ENCODE peak calls at places on chromosomes 6 and 20, in eight cellular contexts. B is tibial nerve, Y is IMR-90, U is spleen, E is breast epithelium, T is gastrocnemius medialis, K is heart left ventricle, Z is A549. F is an unnamed sample.

GRCh38 chr6:159929819-159930218 is 39.0 kb downstream of the MAS1 start:
- DNase-seq in U (no peak), E (no peak), K (peak; percentile 38), B (no peak), Z (no peak), Y (no peak), T (no peak), F (no peak)

GRCh38 chr6:147467891-147468290 is 40.6 kb upstream of the SAMD5 start:
- DNase-seq in Y (no peak), K (no peak), U (no peak), B (no peak), Z (no peak), E (no peak), T (no peak), F (no peak)

GRCh38 chr6:34556493-34556892 is 364 bp upstream of the SPDEF start:
- DNase-seq in K (no peak), Z (no peak), Y (no peak), E (no peak), U (no peak), T (no peak), B (no peak), F (no peak)

GRCh38 chr6:116011520-116011919 is 49.2 kb downstream of the FRK start:
- DNase-seq in U (no peak), K (no peak), T (no peak), Y (no peak), B (no peak), Z (no peak), E (peak; percentile 24), F (no peak)

GRCh38 chr6:142760152-142760551 is 184.8 kb downstream of the HIVEP2 start:
- DNase-seq in U (no peak), Z (no peak), E (no peak), T (no peak), B (no peak), K (no peak), Y (peak; percentile 57), F (no peak)

GRCh38 chr20:2707353-2708072 is 14.9 kb downstream of the EBF4 start:
- DNase-seq in K (no peak), Z (no peak), Y (no peak), T (no peak), U (no peak), B (no peak), E (no peak), F (no peak)

GRCh38 chr6:70967049-70967448 is 10.2 kb upstream of the B3GAT2 start:
- DNase-seq in E (no peak), T (no peak), K (no peak), Z (no peak), B (no peak), U (no peak), Y (no peak), F (no peak)

GRCh38 chr6:44342489-44342888 is at the start of gene SPATS1:
- DNase-seq in T (no peak), Z (no peak), Y (no peak), U (peak; percentile 72), K (peak; percentile 52), B (peak; percentile 19), E (no peak), F (peak; percentile 16)

GRCh38 chr6:167005350-167006159 is 6.4 kb downstream of the CEP43 start:
- DNase-seq in U (no peak), B (no peak), Y (no peak), T (no peak), Z (no peak), E (no peak), K (peak; percentile 72), F (peak; percentile 61)

GRCh38 chr6:75402296-75402695 is 91.3 kb downstream of the FILIP1 start:
- DNase-seq in Y (peak; percentile 86), T (peak; percentile 83), U (no peak), K (peak; percentile 40), E (no peak), B (no peak), Z (no peak), F (peak; percentile 58)

GRCh38 chr6:163457637-163458561 is 43.4 kb downstream of the QKI start:
- DNase-seq in E (no peak), Z (peak; percentile 42), T (peak; percentile 68), K (no peak), U (no peak), Y (peak; percentile 95), B (no peak), F (peak; percentile 19)

GRCh38 chr20:33490934-33491656 is 1.2 kb downstream of the CBFA2T2 start:
- DNase-seq in U (no peak), B (no peak), Y (no peak), E (no peak), K (no peak), Z (no peak), T (no peak), F (no peak)

GRCh38 chr20:16528078-16528477 is 45.2 kb downstream of the KIF16B start:
- DNase-seq in Y (peak; percentile 96), K (no peak), Z (peak; percentile 96), E (peak; percentile 36), T (peak; percentile 86), U (no peak), B (no peak), F (peak; percentile 60)

GRCh38 chr20:52823303-52823702 is 148.9 kb upstream of the TSHZ2 start:
- DNase-seq in T (no peak), B (no peak), Y (no peak), U (no peak), Z (no peak), E (no peak), K (no peak), F (no peak)

GRCh38 chr6:138685257-138685656 is 88.3 kb upstream of the CCDC28A start:
- DNase-seq in K (no peak), U (no peak), E (no peak), Z (no peak), B (no peak), T (no peak), Y (no peak), F (no peak)

GRCh38 chr20:9532069-9532809 is 17.8 kb downstream of the LAMP5 start:
- DNase-seq in Z (no peak), T (no peak), U (no peak), E (no peak), K (no peak), Y (no peak), B (no peak), F (no peak)

GRCh38 chr6:151551223-151551857 is 57.5 kb downstream of the CCDC170 start:
- DNase-seq in E (no peak), K (no peak), T (no peak), U (no peak), B (no peak), Z (no peak), Y (no peak), F (no peak)
- TF ChIP-seq CTCF in E (no peak), K (no peak), T (no peak), U (no peak), B (no peak), Z (no peak), Y (no peak), F (no peak)

DNA sequence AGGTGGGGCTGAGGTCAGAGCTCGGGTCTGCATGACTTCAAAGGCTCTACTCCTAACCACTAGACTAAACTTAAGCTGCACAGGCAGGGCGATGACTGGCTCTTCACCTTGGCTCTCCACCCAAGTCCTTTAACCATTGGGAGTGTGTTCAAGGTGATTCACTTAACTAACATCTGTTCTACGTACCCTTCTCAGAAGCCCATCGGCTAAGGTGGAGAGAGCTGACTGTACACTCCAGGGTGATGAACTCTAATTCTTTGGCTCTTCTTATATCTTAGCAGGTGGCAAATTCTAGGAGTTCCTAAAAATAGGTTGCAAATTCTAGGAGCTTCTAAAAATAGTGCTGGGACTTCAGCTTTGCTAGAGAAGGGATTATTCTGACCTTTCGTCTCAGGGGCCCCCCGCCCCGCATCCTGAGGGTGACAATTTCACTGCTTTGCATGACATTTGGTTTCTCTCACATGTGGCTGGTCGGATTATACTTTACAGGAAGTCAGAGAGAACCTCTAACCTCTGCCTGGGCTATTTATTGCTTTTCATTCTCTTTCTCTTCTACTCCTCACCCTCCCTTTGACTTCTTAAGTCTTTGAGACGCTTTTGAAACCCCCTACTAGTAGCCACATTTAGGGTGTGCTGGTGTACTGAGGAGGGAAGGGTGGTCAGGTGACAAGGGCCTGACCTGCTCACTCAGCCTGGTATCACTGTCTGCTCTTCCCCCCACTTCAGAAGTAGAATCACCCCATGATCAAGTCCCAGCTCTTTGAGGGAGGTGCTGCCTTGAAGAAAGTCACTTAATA is 55.5 kb downstream of the PRDM1 start:
- DNase-seq in E (no peak), Z (no peak), K (no peak), Y (no peak), T (no peak), U (no peak), B (no peak), F (no peak)
- TF ChIP-seq POLR2A in E (no peak), Z (no peak), K (no peak), Y (no peak), T (no peak), U (no peak), B (no peak), F (no peak)

GRCh38 chr20:23129891-23130621 is 43.9 kb upstream of the CD93 start:
- DNase-seq in Y (no peak), B (no peak), E (no peak), U (peak; percentile 52), T (peak; percentile 8), Z (no peak), K (no peak), F (no peak)
- H3K27ac ChIP-seq in Y (no peak overlapping the region), B (peak overlapping the region; percentile 8), E (no peak overlapping the region), U (peak overlapping the region; percentile 92), T (peak overlapping the region; percentile 86), Z (no peak overlapping the region), K (peak overlapping the region; percentile 18), F (no peak overlapping the region)

GRCh38 chr6:155378284-155378683 is 64.0 kb upstream of the TFB1M start:
- DNase-seq in B (no peak), E (no peak), T (no peak), U (no peak), K (no peak), Y (no peak), Z (no peak), F (no peak)

GRCh38 chr6:155384343-155384742 is 70.1 kb upstream of the TFB1M start:
- DNase-seq in E (no peak), Y (no peak), T (no peak), B (no peak), U (no peak), Z (no peak), K (no peak), F (no peak)

GRCh38 chr6:155381856-155382690 is 67.8 kb upstream of the TFB1M start:
- DNase-seq in K (no peak), Z (no peak), T (no peak), B (no peak), U (no peak), Y (peak; percentile 96), E (no peak), F (no peak)

GRCh38 chr6:155378724-155379123 is 64.4 kb upstream of the TFB1M start:
- DNase-seq in Y (no peak), T (no peak), K (no peak), B (no peak), U (no peak), E (no peak), Z (no peak), F (no peak)

DNA sequence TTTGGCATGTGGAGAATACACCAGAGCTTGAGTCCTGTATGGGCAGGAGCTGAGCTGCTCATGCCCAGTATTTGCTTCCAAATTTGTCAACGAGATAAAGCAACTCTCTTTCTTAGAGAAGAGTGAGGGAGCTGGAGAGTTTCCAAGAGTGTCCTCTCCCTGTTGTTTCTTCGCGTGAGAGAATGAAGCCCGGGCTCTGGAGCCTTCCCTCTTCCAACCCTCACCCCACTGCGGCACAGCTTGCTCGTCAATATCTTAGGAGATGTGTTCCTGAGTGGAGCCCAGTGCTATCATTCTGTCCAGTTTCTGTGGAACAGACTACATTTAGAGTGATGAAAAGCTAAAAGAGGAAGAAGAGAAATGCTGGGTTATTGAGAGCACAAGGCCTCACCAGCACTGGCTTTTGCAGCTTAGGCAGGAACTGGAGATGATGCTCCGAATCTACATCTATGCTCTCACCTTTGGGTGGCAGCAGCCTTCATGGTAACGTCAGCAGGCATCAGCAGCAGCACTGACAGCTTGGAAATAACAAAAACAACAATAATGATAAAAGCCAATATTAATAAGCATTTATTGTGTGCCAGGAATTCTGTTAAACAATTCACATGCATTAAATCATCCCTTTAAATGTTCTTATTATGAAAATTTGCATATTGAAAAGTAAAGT is 66.5 kb upstream of the TFB1M start:
- DNase-seq in U (no peak), T (no peak), K (no peak), E (no peak), Z (no peak), Y (no peak), B (no peak), F (no peak)
- TF ChIP-seq CTCF in U (no peak), T (no peak), K (no peak), E (no peak), Z (no peak), Y (no peak), B (no peak), F (no peak)